ENCODE peak calls at places on chromosomes 1 and 21, in five cellular contexts. J, P, F, V and S are unnamed samples.

GRCh38 chr1:89176971-89177370 is 1.2 kb upstream of the GBP7 start:
- DNase-seq in F (no peak), J (no peak), P (no peak), V (no peak), S (no peak)

GRCh38 chr1:92315766-92316413 is 17.0 kb downstream of the RPAP2 start:
- DNase-seq in P (no peak), F (no peak), V (no peak), J (no peak), S (no peak)

GRCh38 chr1:25695991-25696330 is 79.4 kb downstream of the MAN1C1 start:
- DNase-seq in V (no peak), F (no peak), P (peak; percentile 6), J (peak; percentile 92), S (no peak)

GRCh38 chr1:208600456-208600855 is 356.3 kb upstream of the PLXNA2 start:
- DNase-seq in V (no peak), P (no peak), J (no peak), F (no peak), S (no peak)

GRCh38 chr1:200037501-200037900 is 10.0 kb downstream of the NR5A2 start:
- DNase-seq in P (no peak), V (no peak), F (no peak), J (no peak), S (no peak)

GRCh38 chr1:113975211-113975895 is 3.9 kb upstream of the OLFML3 start:
- DNase-seq in F (no peak), J (peak; percentile 27), V (no peak), P (no peak), S (no peak)

GRCh38 chr1:234921266-234922062 is 207.2 kb downstream of the TOMM20 start:
- DNase-seq in J (no peak), P (no peak), V (no peak), F (peak; percentile 63), S (no peak)

GRCh38 chr1:10694274-10694632 is 102.2 kb downstream of the CASZ1 start:
- DNase-seq in F (no peak), V (no peak), P (peak; percentile 86), J (peak; percentile 26), S (peak; percentile 68)

GRCh38 chr1:186615332-186615731 is 64.9 kb downstream of the PTGS2 start:
- DNase-seq in V (no peak), J (no peak), P (no peak), F (no peak), S (no peak)

GRCh38 chr1:164382384-164382783 is 176.6 kb upstream of the PBX1 start:
- DNase-seq in V (no peak), P (no peak), F (no peak), J (no peak), S (no peak)

GRCh38 chr1:108661030-108661609 is at the start of gene HENMT1:
- DNase-seq in V (peak; percentile 79), J (peak; percentile 85), P (peak; percentile 79), F (peak; percentile 81), S (peak; percentile 93)

GRCh38 chr21:16285646-16286223 is 556.0 kb downstream of the USP25 start:
- DNase-seq in J (no peak), F (no peak), V (no peak), P (no peak), S (no peak)

GRCh38 chr1:34590211-34590623 is 164.6 kb upstream of the GJB5 start:
- DNase-seq in J (no peak), F (no peak), V (no peak), P (no peak), S (peak; percentile 18)

GRCh38 chr1:157659576-157660247 is 40.9 kb downstream of the FCRL3 start:
- DNase-seq in F (no peak), P (no peak), J (no peak), V (no peak), S (peak; percentile 7)

GRCh38 chr1:230568008-230568407 is 74.3 kb upstream of the COG2 start:
- DNase-seq in P (peak; percentile 11), F (no peak), V (no peak), J (peak; percentile 48), S (peak; percentile 9)

GRCh38 chr21:37245151-37245550 is 22.0 kb downstream of the VPS26C start:
- DNase-seq in J (no peak), V (no peak), F (no peak), P (no peak), S (no peak)

GRCh38 chr1:240646861-240647260 is 34.9 kb upstream of the GREM2 start:
- DNase-seq in J (no peak), P (no peak), F (no peak), V (no peak), S (no peak)

GRCh38 chr1:185680453-185680852 is 53.7 kb upstream of the HMCN1 start:
- DNase-seq in F (no peak), V (no peak), J (no peak), P (no peak), S (peak; percentile 6)

GRCh38 chr1:1440262-1440772 is 4.8 kb downstream of the VWA1 start:
- DNase-seq in F (no peak), P (no peak), J (no peak), V (no peak), S (no peak)

GRCh38 chr1:244054924-244055263 is 3.8 kb downstream of the ZBTB18 start:
- DNase-seq in J (no peak), V (no peak), F (no peak), P (no peak), S (no peak)

GRCh38 chr1:60152886-60153285 is 79.3 kb upstream of the C1orf87 start:
- DNase-seq in V (no peak), J (no peak), P (no peak), F (no peak), S (no peak)

GRCh38 chr1:100455478-100456072 is 82.4 kb upstream of the GPR88 start:
- DNase-seq in J (peak; percentile 30), P (no peak), F (no peak), V (no peak), S (no peak)

GRCh38 chr1:99544328-99544727 is 101.6 kb upstream of the PALMD start:
- DNase-seq in V (no peak), P (no peak), J (peak; percentile 42), F (no peak), S (peak; percentile 4)

GRCh38 chr1:236888903-236889302 is 93.8 kb downstream of the MTR start:
- DNase-seq in J (peak; percentile 14), V (no peak), F (no peak), P (no peak), S (no peak)

GRCh38 chr21:16605588-16605987 is 875.8 kb downstream of the USP25 start:
- DNase-seq in F (no peak), P (no peak), V (no peak), J (peak; percentile 52), S (no peak)

GRCh38 chr1:39391741-39392679 is 99.4 kb upstream of the BMP8A start:
- DNase-seq in V (no peak), F (no peak), P (no peak), J (peak; percentile 88), S (peak; percentile 47)

GRCh38 chr1:184870319-184870718 is 104.0 kb downstream of the NIBAN1 start:
- DNase-seq in P (no peak), V (no peak), J (no peak), F (no peak), S (peak; percentile 82)

GRCh38 chr1:235246022-235246948 is 81.7 kb downstream of the ARID4B start:
- DNase-seq in F (no peak), V (no peak), J (no peak), P (no peak), S (peak; percentile 17)

GRCh38 chr1:88791192-88791591 is 100.2 kb downstream of the GTF2B start:
- DNase-seq in P (no peak), F (no peak), J (peak; percentile 29), V (no peak), S (no peak)

GRCh38 chr1:31765041-31765467 is 914 bp upstream of the ADGRB2 start:
- DNase-seq in V (peak; percentile 72), F (no peak), P (no peak), J (peak; percentile 45), S (peak; percentile 19)

GRCh38 chr1:160486453-160486852 is 36.6 kb downstream of the SLAMF6 start:
- DNase-seq in F (no peak), P (no peak), V (no peak), J (no peak), S (no peak)

GRCh38 chr1:212600980-212601379 is 7.6 kb upstream of the ATF3 start:
- DNase-seq in J (no peak), V (no peak), P (no peak), F (no peak), S (no peak)

GRCh38 chr1:244451539-244451950 is at the start of gene ADSS2:
- DNase-seq in V (no peak), J (no peak), P (no peak), F (no peak), S (no peak)

GRCh38 chr1:115430717-115431116 is 92.7 kb upstream of the NGF start:
- DNase-seq in F (no peak), J (peak; percentile 84), V (no peak), P (no peak), S (no peak)

GRCh38 chr1:24783713-24784112 is 38.5 kb downstream of the CLIC4 start:
- DNase-seq in V (no peak), F (no peak), P (no peak), J (no peak), S (no peak)

GRCh38 chr1:220001095-220001501 is 45.2 kb downstream of the EPRS1 start:
- DNase-seq in P (no peak), J (no peak), F (no peak), V (no peak), S (no peak)

DNA sequence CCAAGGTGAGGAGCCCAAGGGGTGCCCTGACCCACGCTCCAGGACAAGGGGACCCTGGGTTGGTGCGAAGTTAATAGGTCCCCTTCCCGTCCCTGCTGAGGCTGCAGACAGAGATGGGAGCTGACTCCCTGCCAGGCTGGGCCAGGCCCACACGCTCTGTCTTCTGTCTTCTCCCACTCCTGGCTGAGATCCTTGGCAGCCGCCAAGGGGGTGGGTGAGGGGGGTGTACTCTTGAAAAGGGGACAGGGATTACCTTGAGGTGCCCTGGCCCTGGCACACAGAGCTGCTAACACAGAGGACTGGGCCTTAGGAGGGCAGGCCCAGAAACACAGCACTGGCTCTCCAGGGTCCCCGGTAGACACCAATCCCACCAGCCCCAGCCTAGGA is 11.0 kb upstream of the CTRC start:
- DNase-seq in J (no peak), V (no peak), P (no peak), F (no peak), S (no peak)
- TF ChIP-seq CTCF in J (no peak), V (no peak), P (no peak), F (no peak), S (no peak)

GRCh38 chr1:82604524-82604923 is 803.8 kb downstream of the ADGRL2 start:
- DNase-seq in V (no peak), P (no peak), J (no peak), F (no peak), S (peak; percentile 24)
- TF ChIP-seq CTCF in V (no peak), P (no peak), J (no peak), F (no peak), S (peak; percentile 31)

GRCh38 chr1:225809842-225810578 is at the start of gene EPHX1:
- DNase-seq in P (peak; percentile 92), F (peak; percentile 92), V (peak; percentile 91), J (peak; percentile 93), S (peak; percentile 81)
- TF ChIP-seq CTCF in P (peak; percentile 39), F (peak; percentile 29), V (no peak), J (peak; percentile 39), S (peak; percentile 9)

DNA sequence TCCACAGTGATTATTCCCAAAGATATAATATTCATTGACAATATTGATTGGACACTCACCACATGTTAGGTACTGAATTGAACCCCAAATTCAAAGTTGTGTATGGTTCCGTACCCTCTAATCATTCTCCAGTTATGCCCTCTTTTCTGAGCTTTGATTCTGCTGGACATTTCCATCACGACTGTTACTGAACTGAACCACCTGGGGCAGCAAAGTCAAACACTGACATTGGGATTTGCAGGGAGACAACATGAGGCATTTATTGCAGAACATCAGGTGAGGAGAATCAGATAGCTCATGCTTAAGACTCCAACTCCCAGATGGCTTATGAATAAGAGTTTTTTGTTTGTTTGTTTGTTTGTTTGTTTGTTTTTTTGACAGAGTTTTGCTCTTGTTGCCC is 420.9 kb downstream of the DISC1 start:
- DNase-seq in V (no peak), J (no peak), P (no peak), F (no peak), S (no peak)
- TF ChIP-seq CTCF in V (no peak), J (peak; percentile 14), P (no peak), F (no peak), S (no peak)